ENCODE peak calls at places on chromosomes 2 and 18, in six cellular contexts. One of them, this sample, is unnamed.

GRCh38 chr2:174350018-174350417 is 15.3 kb downstream of the SP9 start:
- DNase-seq in A549: no peak
- DNase-seq in GM12878: no peak
- DNase-seq in HepG2: no peak
- DNase-seq in K562: peak; percentile 57
- DNase-seq in SK-N-SH: no peak
- DNase-seq in this sample: peak; percentile 22

GRCh38 chr18:77557030-77557429 is 307.4 kb downstream of the GALR1 start:
- DNase-seq in A549: no peak
- DNase-seq in GM12878: no peak
- DNase-seq in HepG2: no peak
- DNase-seq in K562: no peak
- DNase-seq in SK-N-SH: no peak
- DNase-seq in this sample: no peak

GRCh38 chr2:218722876-218723477 is 12.3 kb downstream of the TTLL4 start:
- DNase-seq in A549: no peak
- DNase-seq in GM12878: no peak
- DNase-seq in HepG2: no peak
- DNase-seq in K562: no peak
- DNase-seq in SK-N-SH: no peak
- DNase-seq in this sample: no peak

GRCh38 chr2:233464056-233464455 is 102.5 kb downstream of the USP40 start:
- DNase-seq in A549: no peak
- DNase-seq in GM12878: no peak
- DNase-seq in HepG2: no peak
- DNase-seq in K562: no peak
- DNase-seq in SK-N-SH: no peak
- DNase-seq in this sample: no peak

GRCh38 chr18:73479472-73479871 is 611.7 kb upstream of the NETO1 start:
- DNase-seq in A549: no peak
- DNase-seq in GM12878: no peak
- DNase-seq in HepG2: no peak
- DNase-seq in K562: no peak
- DNase-seq in SK-N-SH: no peak
- DNase-seq in this sample: peak; percentile 63

GRCh38 chr2:24409700-24410556 is 49.6 kb upstream of the ITSN2 start:
- DNase-seq in A549: peak; percentile 81
- DNase-seq in GM12878: peak; percentile 31
- DNase-seq in HepG2: peak; percentile 71
- DNase-seq in K562: peak; percentile 66
- DNase-seq in SK-N-SH: peak; percentile 83
- DNase-seq in this sample: peak; percentile 74

GRCh38 chr18:29164993-29165599 is 988.2 kb upstream of the CDH2 start:
- DNase-seq in A549: peak; percentile 19
- DNase-seq in GM12878: no peak
- DNase-seq in HepG2: peak; percentile 13
- DNase-seq in K562: no peak
- DNase-seq in SK-N-SH: no peak
- DNase-seq in this sample: peak; percentile 90

GRCh38 chr18:48488388-48488850 is 50.4 kb upstream of the CTIF start:
- DNase-seq in A549: peak; percentile 50
- DNase-seq in GM12878: no peak
- DNase-seq in HepG2: peak; percentile 97
- DNase-seq in K562: no peak
- DNase-seq in SK-N-SH: no peak
- DNase-seq in this sample: peak; percentile 93

GRCh38 chr2:241566468-241566867 is 7.9 kb downstream of the BOK start:
- DNase-seq in A549: no peak
- DNase-seq in GM12878: no peak
- DNase-seq in HepG2: no peak
- DNase-seq in K562: no peak
- DNase-seq in SK-N-SH: no peak
- DNase-seq in this sample: no peak

GRCh38 chr2:241153616-241154015 is 3.3 kb downstream of the PPP1R7 start:
- DNase-seq in A549: no peak
- DNase-seq in GM12878: no peak
- DNase-seq in HepG2: no peak
- DNase-seq in K562: no peak
- DNase-seq in SK-N-SH: no peak
- DNase-seq in this sample: peak; percentile 54

GRCh38 chr2:141133883-141134282 is 996.9 kb downstream of the LRP1B start:
- DNase-seq in A549: no peak
- DNase-seq in GM12878: no peak
- DNase-seq in HepG2: no peak
- DNase-seq in K562: no peak
- DNase-seq in SK-N-SH: no peak
- DNase-seq in this sample: no peak

GRCh38 chr18:63433349-63433866 is 11.1 kb upstream of the VPS4B start:
- DNase-seq in A549: no peak
- DNase-seq in GM12878: no peak
- DNase-seq in HepG2: no peak
- DNase-seq in K562: no peak
- DNase-seq in SK-N-SH: no peak
- DNase-seq in this sample: no peak

GRCh38 chr18:77119101-77119850 is 13.3 kb downstream of the MBP start:
- DNase-seq in A549: no peak
- DNase-seq in GM12878: no peak
- DNase-seq in HepG2: no peak
- DNase-seq in K562: no peak
- DNase-seq in SK-N-SH: no peak
- DNase-seq in this sample: no peak

GRCh38 chr2:217733461-217733860 is 269.3 kb downstream of the TNS1 start:
- DNase-seq in A549: no peak
- DNase-seq in GM12878: no peak
- DNase-seq in HepG2: no peak
- DNase-seq in K562: no peak
- DNase-seq in SK-N-SH: no peak
- DNase-seq in this sample: peak; percentile 13

GRCh38 chr2:128467321-128467901 is 148.7 kb upstream of the HS6ST1 start:
- DNase-seq in A549: no peak
- DNase-seq in GM12878: no peak
- DNase-seq in HepG2: no peak
- DNase-seq in K562: no peak
- DNase-seq in SK-N-SH: no peak
- DNase-seq in this sample: no peak

GRCh38 chr18:26551217-26551708 is 2.9 kb upstream of the KCTD1 start:
- DNase-seq in A549: no peak
- DNase-seq in GM12878: no peak
- DNase-seq in HepG2: no peak
- DNase-seq in K562: no peak
- DNase-seq in SK-N-SH: no peak
- DNase-seq in this sample: no peak

GRCh38 chr2:40030451-40030975 is 251.5 kb upstream of the THUMPD2 start:
- DNase-seq in A549: no peak
- DNase-seq in GM12878: no peak
- DNase-seq in HepG2: no peak
- DNase-seq in K562: no peak
- DNase-seq in SK-N-SH: no peak
- DNase-seq in this sample: peak; percentile 43

GRCh38 chr2:24836706-24837105 is 43.5 kb downstream of the CENPO start:
- DNase-seq in A549: no peak
- DNase-seq in GM12878: no peak
- DNase-seq in HepG2: no peak
- DNase-seq in K562: no peak
- DNase-seq in SK-N-SH: no peak
- DNase-seq in this sample: no peak

GRCh38 chr2:133054297-133054696 is 384.3 kb upstream of the LYPD1 start:
- DNase-seq in A549: no peak
- DNase-seq in GM12878: no peak
- DNase-seq in HepG2: no peak
- DNase-seq in K562: no peak
- DNase-seq in SK-N-SH: no peak
- DNase-seq in this sample: peak; percentile 76

GRCh38 chr2:45578056-45578843 is 32.8 kb downstream of the SRBD1 start:
- DNase-seq in A549: peak; percentile 15
- DNase-seq in GM12878: no peak
- DNase-seq in HepG2: peak; percentile 42
- DNase-seq in K562: peak; percentile 51
- DNase-seq in SK-N-SH: peak; percentile 52
- DNase-seq in this sample: peak; percentile 59

GRCh38 chr2:187917535-187917934 is 363.3 kb upstream of the TFPI start:
- DNase-seq in A549: no peak
- DNase-seq in GM12878: no peak
- DNase-seq in HepG2: no peak
- DNase-seq in K562: no peak
- DNase-seq in SK-N-SH: no peak
- DNase-seq in this sample: peak; percentile 61

GRCh38 chr2:160175169-160176130 is 24.6 kb downstream of the ITGB6 start:
- DNase-seq in A549: no peak
- DNase-seq in GM12878: no peak
- DNase-seq in HepG2: no peak
- DNase-seq in K562: no peak
- DNase-seq in SK-N-SH: no peak
- DNase-seq in this sample: no peak

GRCh38 chr2:30106543-30106942 is 40.3 kb upstream of the YPEL5 start:
- DNase-seq in A549: no peak
- DNase-seq in GM12878: no peak
- DNase-seq in HepG2: peak; percentile 47
- DNase-seq in K562: no peak
- DNase-seq in SK-N-SH: no peak
- DNase-seq in this sample: peak; percentile 47

GRCh38 chr18:36352384-36352783 is 54.9 kb downstream of the FHOD3 start:
- DNase-seq in A549: no peak
- DNase-seq in GM12878: no peak
- DNase-seq in HepG2: no peak
- DNase-seq in K562: no peak
- DNase-seq in SK-N-SH: no peak
- DNase-seq in this sample: peak; percentile 95

GRCh38 chr2:150487537-150488429 is at the start of gene RND3:
- DNase-seq in A549: peak; percentile 86
- DNase-seq in GM12878: no peak
- DNase-seq in HepG2: peak; percentile 87
- DNase-seq in K562: peak; percentile 58
- DNase-seq in SK-N-SH: peak; percentile 86
- DNase-seq in this sample: peak; percentile 99

GRCh38 chr2:240925576-240926515 is 19.7 kb downstream of the CROCC2 start:
- DNase-seq in A549: no peak
- DNase-seq in GM12878: no peak
- DNase-seq in HepG2: no peak
- DNase-seq in K562: no peak
- DNase-seq in SK-N-SH: peak; percentile 34
- DNase-seq in this sample: no peak

GRCh38 chr2:62895632-62896009 is 155.0 kb upstream of the OTX1 start:
- DNase-seq in A549: no peak
- DNase-seq in GM12878: no peak
- DNase-seq in HepG2: no peak
- DNase-seq in K562: no peak
- DNase-seq in SK-N-SH: no peak
- DNase-seq in this sample: peak; percentile 75

GRCh38 chr18:40824291-40824690 is 1130.7 kb upstream of the PIK3C3 start:
- DNase-seq in A549: no peak
- DNase-seq in GM12878: no peak
- DNase-seq in HepG2: no peak
- DNase-seq in K562: no peak
- DNase-seq in SK-N-SH: no peak
- DNase-seq in this sample: no peak

DNA sequence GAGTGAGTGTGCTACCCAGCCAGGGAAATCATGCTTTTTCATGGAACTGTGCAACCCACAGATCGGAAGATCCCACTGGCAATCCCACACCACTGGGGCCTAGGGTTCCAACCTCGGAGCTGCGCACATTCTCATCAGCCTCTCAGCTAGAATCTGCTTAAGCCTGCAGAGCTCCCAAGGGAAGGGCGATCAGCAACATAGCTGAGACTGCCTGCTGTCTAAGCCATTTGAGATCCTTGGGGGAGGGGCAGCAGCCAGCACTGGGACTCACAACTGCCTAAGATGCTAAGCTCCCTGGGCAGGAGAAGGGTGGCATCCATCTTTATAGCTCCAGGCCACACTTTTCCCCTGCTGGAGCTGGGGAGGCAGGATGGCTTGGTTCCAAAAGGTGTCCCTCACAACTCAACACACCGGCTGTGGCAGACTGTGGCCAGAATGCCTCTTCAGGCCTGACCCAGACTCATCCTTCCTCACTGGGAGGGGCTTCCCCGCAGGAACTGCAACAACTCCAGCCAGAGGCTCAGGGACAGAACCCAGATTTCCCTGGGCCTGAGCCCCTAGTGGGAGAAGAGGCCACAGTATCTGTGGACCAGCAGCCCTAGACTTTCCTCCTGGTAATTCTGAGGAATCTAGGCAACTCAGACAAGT is 1133.3 kb upstream of the PIK3C3 start:
- DNase-seq in A549: no peak
- DNase-seq in GM12878: no peak
- DNase-seq in HepG2: no peak
- DNase-seq in K562: no peak
- DNase-seq in SK-N-SH: no peak
- DNase-seq in this sample: no peak
- TF ChIP-seq SMC3 in A549: no peak
- TF ChIP-seq SMC3 in GM12878: no peak
- TF ChIP-seq SMC3 in HepG2: no peak
- TF ChIP-seq SMC3 in K562: no peak
- TF ChIP-seq SMC3 in SK-N-SH: no peak
- TF ChIP-seq SMC3 in this sample: no peak

GRCh38 chr18:58534535-58535301 is 94.2 kb downstream of the ALPK2 start:
- DNase-seq in A549: no peak
- DNase-seq in GM12878: no peak
- DNase-seq in HepG2: no peak
- DNase-seq in K562: no peak
- DNase-seq in SK-N-SH: no peak
- DNase-seq in this sample: no peak
- TF ChIP-seq SMC3 in A549: no peak
- TF ChIP-seq SMC3 in GM12878: no peak
- TF ChIP-seq SMC3 in HepG2: no peak
- TF ChIP-seq SMC3 in K562: no peak
- TF ChIP-seq SMC3 in SK-N-SH: no peak
- TF ChIP-seq SMC3 in this sample: no peak

GRCh38 chr2:54866868-54867267 is 143.4 kb downstream of the EML6 start:
- DNase-seq in A549: no peak
- DNase-seq in GM12878: peak; percentile 53
- DNase-seq in HepG2: no peak
- DNase-seq in K562: no peak
- DNase-seq in SK-N-SH: no peak
- DNase-seq in this sample: no peak
- TF ChIP-seq SMC3 in A549: no peak
- TF ChIP-seq SMC3 in GM12878: no peak
- TF ChIP-seq SMC3 in HepG2: no peak
- TF ChIP-seq SMC3 in K562: no peak
- TF ChIP-seq SMC3 in SK-N-SH: no peak
- TF ChIP-seq SMC3 in this sample: no peak

GRCh38 chr2:190406805-190407204 is 1.4 kb upstream of the MFSD6 start:
- DNase-seq in A549: no peak
- DNase-seq in GM12878: no peak
- DNase-seq in HepG2: no peak
- DNase-seq in K562: no peak
- DNase-seq in SK-N-SH: no peak
- DNase-seq in this sample: no peak

GRCh38 chr2:190409616-190410015 is 1.5 kb downstream of the MFSD6 start:
- DNase-seq in A549: no peak
- DNase-seq in GM12878: no peak
- DNase-seq in HepG2: no peak
- DNase-seq in K562: no peak
- DNase-seq in SK-N-SH: peak; percentile 11
- DNase-seq in this sample: no peak

GRCh38 chr2:190407246-190407661 is 901 bp upstream of the MFSD6 start:
- DNase-seq in A549: no peak
- DNase-seq in GM12878: no peak
- DNase-seq in HepG2: no peak
- DNase-seq in K562: no peak
- DNase-seq in SK-N-SH: no peak
- DNase-seq in this sample: no peak

GRCh38 chr2:190408538-190409271 is 550 bp downstream of the MFSD6 start:
- DNase-seq in A549: peak; percentile 33
- DNase-seq in GM12878: no peak
- DNase-seq in HepG2: no peak
- DNase-seq in K562: peak; percentile 40
- DNase-seq in SK-N-SH: peak; percentile 83
- DNase-seq in this sample: no peak

GRCh38 chr2:190407662-190408537 is at the start of gene MFSD6:
- DNase-seq in A549: peak; percentile 32
- DNase-seq in GM12878: no peak
- DNase-seq in HepG2: no peak
- DNase-seq in K562: peak; percentile 63
- DNase-seq in SK-N-SH: peak; percentile 88
- DNase-seq in this sample: no peak
- TF ChIP-seq SMC3 in A549: no peak
- TF ChIP-seq SMC3 in GM12878: peak; percentile 0
- TF ChIP-seq SMC3 in HepG2: no peak
- TF ChIP-seq SMC3 in K562: no peak
- TF ChIP-seq SMC3 in SK-N-SH: no peak
- TF ChIP-seq SMC3 in this sample: no peak

This sample was measured in IMR-90.